ENCODE peak calls at places on chromosomes 3 and 15, in eight cellular contexts. Y is body of pancreas, S is PC-9, Q is stomach, A is IMR-90, N is pancreas, O is cardiac fibroblast, F is transverse colon. I is an unnamed sample.

GRCh38 chr3:99825239-99825638 is 7.6 kb downstream of the CMSS1 start:
- DNase-seq in Q (no peak), S (peak), A (peak), N (no peak), F (no peak), Y (no peak), O (no peak), I (no peak)

GRCh38 chr15:69921626-69922624 is 175.8 kb downstream of the TLE3 start:
- DNase-seq in S (no peak), Q (no peak), O (no peak), A (no peak), F (no peak), N (no peak), Y (no peak), I (no peak)

GRCh38 chr3:195913382-195913781 is 5.0 kb upstream of the TNK2 start:
- DNase-seq in F (no peak), Y (no peak), O (no peak), S (no peak), A (peak), N (no peak), Q (no peak), I (no peak)

GRCh38 chr3:123159926-123160635 is 41.7 kb upstream of the SEC22A start:
- DNase-seq in O (no peak), S (no peak), A (peak), Q (no peak), Y (no peak), N (no peak), F (no peak), I (no peak)

GRCh38 chr15:91589360-91589759 is 264.1 kb upstream of the SLCO3A1 start:
- DNase-seq in O (no peak), A (no peak), N (no peak), F (no peak), S (no peak), Q (no peak), Y (no peak), I (no peak)

GRCh38 chr15:55627730-55628368 is 39.7 kb upstream of the PYGO1 start:
- DNase-seq in F (no peak), A (peak), O (peak), S (peak), Q (peak), Y (peak), N (no peak), I (peak)

GRCh38 chr3:60827666-60828065 is 423.6 kb downstream of the FHIT start:
- DNase-seq in F (no peak), Y (no peak), Q (no peak), N (no peak), O (no peak), S (no peak), A (no peak), I (no peak)

GRCh38 chr3:133393204-133393603 is 6.7 kb upstream of the BFSP2 start:
- DNase-seq in Y (no peak), O (no peak), A (no peak), F (no peak), Q (no peak), S (no peak), N (no peak), I (no peak)

GRCh38 chr3:189677667-189678066 is 46.5 kb downstream of the TP63 start:
- DNase-seq in S (no peak), O (no peak), N (no peak), Q (no peak), A (no peak), F (no peak), Y (no peak), I (no peak)

DNA sequence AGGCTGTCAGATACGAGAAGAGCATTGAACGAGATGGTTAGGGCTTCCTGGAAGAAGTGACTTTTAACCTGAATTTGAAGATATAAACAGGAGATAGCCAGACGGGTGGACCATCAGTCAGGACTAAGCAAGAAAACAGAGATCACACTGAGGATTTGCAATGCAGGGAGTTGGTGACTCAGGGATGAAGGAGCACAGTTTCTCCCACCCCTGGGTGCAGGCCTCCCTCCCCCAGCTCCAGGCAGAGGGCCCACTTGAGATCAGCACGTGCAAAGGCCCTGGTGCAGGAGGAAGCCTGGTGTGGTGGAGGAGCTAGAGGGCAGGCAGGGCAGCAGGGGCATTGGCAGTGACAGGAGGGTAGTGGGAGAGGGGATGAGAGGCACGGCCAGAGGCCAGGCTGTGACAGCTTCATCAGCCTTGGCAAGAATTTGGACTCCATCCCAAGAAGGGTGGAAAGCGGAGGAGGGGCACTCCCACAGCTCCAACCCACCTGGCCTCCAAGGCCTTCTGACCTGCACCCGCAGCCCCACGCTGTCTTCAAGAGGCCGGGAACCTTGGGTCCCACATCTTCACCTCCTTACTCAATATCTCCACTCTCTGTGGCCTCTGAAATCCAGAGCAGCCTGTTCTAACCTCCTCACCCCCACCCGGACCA is 8.7 kb upstream of the PCSK6 start:
- DNase-seq in O (no peak), S (no peak), F (no peak), N (no peak), A (no peak), Q (no peak), Y (no peak), I (no peak)
- TF ChIP-seq CTCF in O (no peak), S (no peak), F (no peak), N (no peak), A (no peak), Q (no peak), Y (no peak), I (no peak)

GRCh38 chr15:67501177-67501835 is 19.6 kb upstream of the C15orf61 start:
- DNase-seq in S (no peak), O (peak), Q (no peak), F (no peak), N (no peak), Y (no peak), A (peak), I (no peak)

GRCh38 chr15:67505675-67506572 is 15.0 kb upstream of the C15orf61 start:
- DNase-seq in A (no peak), N (no peak), O (no peak), F (no peak), Q (no peak), S (no peak), Y (no peak), I (no peak)

GRCh38 chr15:67504796-67505195 is 16.1 kb upstream of the C15orf61 start:
- DNase-seq in N (no peak), Q (no peak), F (no peak), Y (no peak), O (no peak), A (no peak), S (no peak), I (no peak)

GRCh38 chr15:67504061-67504460 is 16.9 kb upstream of the C15orf61 start:
- DNase-seq in N (no peak), F (no peak), Y (no peak), O (no peak), Q (no peak), A (peak), S (no peak), I (no peak)

DNA sequence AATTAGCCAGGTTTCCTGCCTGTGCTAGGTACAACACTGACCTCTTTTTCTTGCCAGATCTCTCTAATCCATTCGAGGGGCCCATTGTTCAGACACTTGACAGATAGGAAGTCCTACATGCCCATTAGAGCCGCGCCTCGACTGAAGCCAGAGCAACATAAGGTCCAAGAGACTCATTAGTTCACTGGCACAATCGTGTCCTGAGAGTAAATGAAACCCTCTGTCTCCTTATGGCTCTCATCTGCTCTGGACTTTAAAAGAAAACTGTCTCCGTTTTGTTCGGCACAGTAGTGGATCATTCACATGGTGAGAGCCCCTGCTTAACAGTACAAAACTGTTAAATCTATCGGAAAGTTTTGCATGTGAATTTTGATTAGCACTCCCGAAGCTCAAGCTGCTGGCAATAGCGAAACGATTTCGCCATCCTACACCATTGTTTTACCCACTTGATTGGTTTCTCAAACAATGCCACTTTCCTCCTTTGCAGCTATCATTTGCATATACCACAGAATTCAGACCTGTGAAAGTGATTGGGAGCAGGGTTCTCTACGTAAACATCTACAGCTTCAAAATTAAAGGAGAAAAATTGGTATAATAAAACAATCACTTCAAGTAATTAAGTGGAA is 19.0 kb upstream of the C15orf61 start:
- DNase-seq in Q (no peak), N (no peak), A (no peak), O (no peak), F (no peak), S (no peak), Y (no peak), I (no peak)
- H3K4me3 ChIP-seq in Q (no peak), N (no peak), A (no peak), O (no peak), F (no peak), S (no peak), Y (no peak), I (no peak)

GRCh38 chr3:139112230-139112558 is 67.5 kb upstream of the PRR23C start:
- DNase-seq in N (no peak), Y (no peak), F (no peak), A (no peak), O (no peak), S (no peak), Q (no peak), I (no peak)

GRCh38 chr3:139113766-139114165 is 69.1 kb upstream of the PRR23C start:
- DNase-seq in Y (no peak), A (no peak), F (no peak), S (no peak), N (no peak), O (no peak), Q (no peak), I (no peak)

GRCh38 chr3:139111392-139112229 is 66.9 kb upstream of the PRR23C start:
- DNase-seq in A (peak), O (peak), Q (peak), F (peak), Y (peak), S (no peak), N (peak), I (no peak)

GRCh38 chr3:139110072-139110830 is 65.6 kb upstream of the PRR23C start:
- DNase-seq in O (no peak), A (no peak), F (peak), N (no peak), S (no peak), Q (no peak), Y (no peak), I (no peak)

DNA sequence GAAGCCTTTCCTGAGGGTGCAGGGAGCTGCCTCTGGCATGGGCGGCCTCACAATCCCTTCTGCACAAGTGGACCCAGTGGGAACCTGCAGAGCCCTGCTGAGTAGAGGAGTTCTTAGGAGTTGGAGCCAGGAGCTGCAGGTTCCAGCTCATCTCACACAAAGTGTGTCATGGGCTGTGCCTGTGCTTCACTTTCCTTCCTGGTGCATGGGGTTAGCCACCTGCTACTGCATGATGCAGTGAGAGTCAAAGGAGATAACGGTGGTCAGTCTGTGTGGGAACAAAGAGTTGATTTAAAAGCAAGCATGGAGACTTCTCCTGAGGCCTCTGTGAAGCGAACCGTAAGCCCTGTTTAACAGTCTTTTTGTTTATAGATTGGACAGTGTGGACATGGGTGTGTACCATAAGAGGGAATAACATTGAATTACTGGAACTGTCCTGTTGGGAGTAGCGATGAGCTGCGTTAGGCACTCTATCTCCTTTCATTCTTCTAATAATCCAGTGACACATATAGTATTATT is 68.6 kb upstream of the PRR23C start:
- DNase-seq in Q (no peak), O (no peak), S (no peak), A (no peak), Y (no peak), F (no peak), N (no peak), I (no peak)
- TF ChIP-seq CTCF in Q (no peak), O (no peak), S (no peak), A (no peak), Y (no peak), F (no peak), N (no peak), I (no peak)

GRCh38 chr15:90400759-90401314 is 12.8 kb downstream of the IQGAP1 start:
- DNase-seq in N (peak), Q (peak), A (peak), F (peak), Y (peak), S (peak), O (peak), I (peak)

GRCh38 chr15:90401499-90401898 is 13.5 kb downstream of the IQGAP1 start:
- DNase-seq in S (no peak), F (no peak), Y (no peak), Q (no peak), O (no peak), N (no peak), A (no peak), I (no peak)

GRCh38 chr15:90402806-90403205 is 14.8 kb downstream of the IQGAP1 start:
- DNase-seq in A (no peak), N (no peak), Q (no peak), S (no peak), F (no peak), Y (no peak), O (no peak), I (no peak)

GRCh38 chr15:90402230-90402629 is 14.2 kb downstream of the IQGAP1 start:
- DNase-seq in Q (no peak), O (peak), A (peak), N (no peak), F (no peak), S (peak), Y (peak), I (no peak)

GRCh38 chr15:90400005-90400758 is 12.1 kb downstream of the IQGAP1 start:
- DNase-seq in N (no peak), F (no peak), Q (no peak), A (no peak), S (peak), O (peak), Y (no peak), I (no peak)
- H3K4me3 ChIP-seq in N (no peak), F (no peak), Q (no peak), A (no peak), S (peak), O (no peak), Y (no peak), I (no peak)

GRCh38 chr3:194333981-194334320 is 17.2 kb downstream of the CPN2 start:
- DNase-seq in O (no peak), A (no peak), Y (no peak), S (no peak), N (no peak), F (no peak), Q (no peak), I (no peak)
- TF ChIP-seq CTCF in O (no peak), A (no peak), Y (no peak), S (no peak), N (no peak), F (no peak), Q (no peak), I (no peak)

GRCh38 chr3:55615039-55615693 is 128.1 kb upstream of the WNT5A start:
- DNase-seq in N (no peak), A (peak), Y (no peak), S (no peak), O (no peak), Q (no peak), F (no peak), I (no peak)

GRCh38 chr3:55615694-55616310 is 128.7 kb upstream of the WNT5A start:
- DNase-seq in Y (peak), N (no peak), O (no peak), S (no peak), A (no peak), Q (no peak), F (no peak), I (no peak)

GRCh38 chr3:55619186-55619808 is 132.2 kb upstream of the WNT5A start:
- DNase-seq in N (no peak), Y (no peak), S (no peak), F (no peak), O (no peak), Q (no peak), A (no peak), I (no peak)

GRCh38 chr3:55617385-55617784 is 130.3 kb upstream of the WNT5A start:
- DNase-seq in Q (no peak), A (no peak), Y (no peak), S (no peak), O (no peak), F (no peak), N (no peak), I (no peak)

GRCh38 chr3:55616803-55617202 is 129.7 kb upstream of the WNT5A start:
- DNase-seq in F (no peak), S (no peak), Y (no peak), N (no peak), Q (no peak), A (no peak), O (no peak), I (no peak)
- H3K4me3 ChIP-seq in F (no peak), S (no peak), Y (no peak), N (no peak), Q (no peak), A (no peak), O (no peak), I (no peak)

GRCh38 chr3:13146643-13147143 is 73.5 kb upstream of the IQSEC1 start:
- DNase-seq in N (no peak), S (no peak), Q (no peak), A (no peak), O (no peak), F (peak), Y (no peak), I (no peak)
- TF ChIP-seq CTCF in N (no peak), S (no peak), Q (no peak), A (no peak), O (no peak), F (no peak), Y (no peak), I (no peak)

GRCh38 chr15:101296418-101297405 is 1.7 kb upstream of the SNRPA1 start:
- DNase-seq in A (peak), O (peak), N (no peak), Y (no peak), F (no peak), Q (no peak), S (peak), I (no peak)

GRCh38 chr15:101288905-101289513 is 6.0 kb downstream of the SNRPA1 start:
- DNase-seq in A (peak), F (no peak), N (no peak), Q (no peak), O (peak), Y (no peak), S (peak), I (no peak)

GRCh38 chr15:101295607-101296225 is 668 bp upstream of the SNRPA1 start:
- DNase-seq in F (peak), O (peak), N (no peak), Y (no peak), Q (peak), A (peak), S (no peak), I (no peak)

GRCh38 chr15:101294731-101295606 is at the start of gene SNRPA1:
- DNase-seq in S (peak), Y (peak), O (peak), Q (peak), F (peak), N (peak), A (peak), I (peak)

GRCh38 chr15:101293122-101293521 is 1.9 kb downstream of the SNRPA1 start:
- DNase-seq in Y (no peak), A (no peak), O (no peak), F (no peak), N (no peak), Q (no peak), S (no peak), I (no peak)
- H3K4me3 ChIP-seq in Y (no peak), A (peak), O (peak), F (no peak), N (peak), Q (peak), S (peak), I (peak)

I was measured in AG04449.